ENCODE peak calls at places on chromosomes 16 and 17, in eight cellular contexts. P is stimulated activated CD4-positive, alpha-beta T cell treated with anti-CD3 and anti-CD28 coated beads, Interleukin-4, amount 100 ng/mL, for 1 hour; E is ecto neural progenitor cell; S is osteocyte; I is M059J; X is WTC11; Y is NAMALWA; Q is GM03348. U is an unnamed sample.

GRCh38 chr17:4130715-4131114 is 12.1 kb downstream of the ZZEF1 start:
- DNase-seq in E (no peak), P (no peak), Y (no peak), X (no peak), S (no peak), I (no peak), Q (peak; percentile 53), U (no peak)

GRCh38 chr16:67910162-67910561 is 17.1 kb downstream of the PSKH1 start:
- DNase-seq in X (no peak), Q (peak; percentile 71), Y (peak; percentile 62), P (no peak), S (no peak), I (no peak), E (no peak), U (no peak)

GRCh38 chr16:47316686-47317085 is 144.2 kb downstream of the ITFG1 start:
- DNase-seq in Y (peak; percentile 29), Q (no peak), P (no peak), S (no peak), X (no peak), E (no peak), I (no peak), U (no peak)

GRCh38 chr17:74181341-74181740 is 22.1 kb upstream of the RPL38 start:
- DNase-seq in Y (no peak), Q (no peak), P (no peak), I (no peak), E (no peak), S (no peak), X (no peak), U (no peak)

GRCh38 chr17:40121191-40121885 is 433 bp upstream of the MSL1 start:
- DNase-seq in I (peak; percentile 49), S (peak; percentile 87), Q (peak; percentile 67), Y (peak; percentile 36), X (no peak), P (no peak), E (no peak), U (no peak)

GRCh38 chr17:73620414-73620813 is 23.8 kb downstream of the SDK2 start:
- DNase-seq in I (no peak), Y (peak; percentile 21), S (no peak), P (no peak), E (no peak), Q (no peak), X (no peak), U (no peak)

GRCh38 chr16:66918803-66919568 is at the start of gene CDH16:
- DNase-seq in S (no peak), Y (no peak), P (no peak), X (no peak), I (no peak), E (no peak), Q (no peak), U (no peak)

GRCh38 chr17:68182940-68183551 is 64.8 kb upstream of the AMZ2 start:
- DNase-seq in X (no peak), Y (peak; percentile 86), P (peak; percentile 62), I (no peak), S (no peak), Q (no peak), E (no peak), U (peak; percentile 54)

GRCh38 chr16:56697456-56698155 is 15.3 kb downstream of the MT1X start:
- DNase-seq in X (no peak), P (no peak), I (no peak), Y (no peak), S (no peak), Q (no peak), E (no peak), U (no peak)

GRCh38 chr17:61904094-61904710 is 23.6 kb downstream of the INTS2 start:
- DNase-seq in X (no peak), I (no peak), E (no peak), P (peak; percentile 6), Y (peak; percentile 42), Q (no peak), S (no peak), U (no peak)

GRCh38 chr17:76427457-76428231 is 25.3 kb downstream of the UBE2O start:
- DNase-seq in E (no peak), Q (no peak), P (no peak), X (no peak), Y (peak; percentile 81), I (peak; percentile 66), S (no peak), U (no peak)

GRCh38 chr17:12229315-12229714 is 208.6 kb downstream of the MAP2K4 start:
- DNase-seq in X (no peak), Y (no peak), E (no peak), P (no peak), Q (no peak), I (no peak), S (no peak), U (no peak)

GRCh38 chr17:18038149-18038850 is 668 bp downstream of the ATPAF2 start:
- DNase-seq in I (peak; percentile 27), E (no peak), S (no peak), Y (peak; percentile 65), X (no peak), Q (no peak), P (peak; percentile 7), U (no peak)

GRCh38 chr16:87881327-87882200 is 12.3 kb upstream of the SLC7A5 start:
- DNase-seq in Q (no peak), P (no peak), I (peak; percentile 46), X (no peak), S (no peak), Y (no peak), E (no peak), U (no peak)